ENCODE peak calls at places on chromosomes 12 and 14, in seven cellular contexts. One of them, this sample, is unnamed.

GRCh38 chr12:126617312-126617711 is 1552.1 kb downstream of the AACS start:
- DNase-seq in right lobe of liver: no peak
- DNase-seq in coronary artery: no peak
- DNase-seq in K562: peak; percentile 8
- DNase-seq in adrenal gland: peak; percentile 55
- DNase-seq in stomach: no peak
- DNase-seq in left lung: no peak
- DNase-seq in this sample: no peak

GRCh38 chr12:124734224-124734788 is 129.4 kb downstream of the SCARB1 start:
- DNase-seq in coronary artery: no peak
- DNase-seq in adrenal gland: peak; percentile 61
- DNase-seq in K562: peak; percentile 65
- DNase-seq in left lung: peak; percentile 90
- DNase-seq in stomach: no peak
- DNase-seq in right lobe of liver: peak; percentile 65
- DNase-seq in this sample: no peak

GRCh38 chr12:98402081-98402480 is 113.3 kb upstream of the TMPO start:
- DNase-seq in adrenal gland: no peak
- DNase-seq in K562: no peak
- DNase-seq in coronary artery: no peak
- DNase-seq in stomach: no peak
- DNase-seq in left lung: no peak
- DNase-seq in right lobe of liver: no peak
- DNase-seq in this sample: no peak

GRCh38 chr14:91284146-91284790 is 39.8 kb upstream of the GPR68 start:
- DNase-seq in stomach: no peak
- DNase-seq in left lung: no peak
- DNase-seq in right lobe of liver: no peak
- DNase-seq in adrenal gland: no peak
- DNase-seq in coronary artery: no peak
- DNase-seq in K562: no peak
- DNase-seq in this sample: no peak

GRCh38 chr14:21428930-21429329 is 27.0 kb downstream of the CHD8 start:
- DNase-seq in coronary artery: no peak
- DNase-seq in stomach: peak; percentile 76
- DNase-seq in left lung: no peak
- DNase-seq in K562: no peak
- DNase-seq in right lobe of liver: no peak
- DNase-seq in adrenal gland: peak; percentile 77
- DNase-seq in this sample: no peak

GRCh38 chr12:65014504-65015271 is 106.4 kb downstream of the WIF1 start:
- DNase-seq in stomach: no peak
- DNase-seq in K562: no peak
- DNase-seq in coronary artery: no peak
- DNase-seq in adrenal gland: no peak
- DNase-seq in left lung: no peak
- DNase-seq in right lobe of liver: no peak
- DNase-seq in this sample: no peak

GRCh38 chr12:68863109-68863770 is 55.3 kb downstream of the MDM2 start:
- DNase-seq in adrenal gland: no peak
- DNase-seq in coronary artery: no peak
- DNase-seq in right lobe of liver: no peak
- DNase-seq in left lung: no peak
- DNase-seq in K562: no peak
- DNase-seq in stomach: no peak
- DNase-seq in this sample: no peak

GRCh38 chr12:62520361-62520760 is 53.7 kb downstream of the MON2 start:
- DNase-seq in adrenal gland: no peak
- DNase-seq in left lung: no peak
- DNase-seq in coronary artery: no peak
- DNase-seq in K562: no peak
- DNase-seq in right lobe of liver: no peak
- DNase-seq in stomach: no peak
- DNase-seq in this sample: no peak

GRCh38 chr14:28911521-28911920 is 144.9 kb downstream of the FOXG1 start:
- DNase-seq in right lobe of liver: no peak
- DNase-seq in K562: no peak
- DNase-seq in left lung: no peak
- DNase-seq in coronary artery: no peak
- DNase-seq in adrenal gland: no peak
- DNase-seq in stomach: no peak
- DNase-seq in this sample: no peak

GRCh38 chr14:75794615-75795038 is 133.6 kb downstream of the TTLL5 start:
- DNase-seq in adrenal gland: no peak
- DNase-seq in right lobe of liver: no peak
- DNase-seq in K562: peak; percentile 11
- DNase-seq in stomach: no peak
- DNase-seq in left lung: no peak
- DNase-seq in coronary artery: no peak
- DNase-seq in this sample: no peak

GRCh38 chr12:12612403-12612802 is 727 bp downstream of the CREBL2 start:
- DNase-seq in K562: peak; percentile 40
- DNase-seq in left lung: no peak
- DNase-seq in stomach: no peak
- DNase-seq in coronary artery: no peak
- DNase-seq in adrenal gland: no peak
- DNase-seq in right lobe of liver: no peak
- DNase-seq in this sample: no peak

GRCh38 chr14:104865631-104866441 is 768 bp downstream of the CEP170B start:
- DNase-seq in K562: peak; percentile 75
- DNase-seq in stomach: peak; percentile 78
- DNase-seq in left lung: peak; percentile 90
- DNase-seq in adrenal gland: peak; percentile 73
- DNase-seq in right lobe of liver: peak; percentile 60
- DNase-seq in coronary artery: peak; percentile 84
- DNase-seq in this sample: no peak

GRCh38 chr12:89181271-89181920 is 170.9 kb downstream of the DUSP6 start:
- DNase-seq in adrenal gland: no peak
- DNase-seq in coronary artery: no peak
- DNase-seq in right lobe of liver: no peak
- DNase-seq in stomach: no peak
- DNase-seq in left lung: no peak
- DNase-seq in K562: peak; percentile 11
- DNase-seq in this sample: no peak

GRCh38 chr12:84038241-84038640 is 874.4 kb downstream of the SLC6A15 start:
- DNase-seq in K562: no peak
- DNase-seq in right lobe of liver: no peak
- DNase-seq in adrenal gland: no peak
- DNase-seq in coronary artery: no peak
- DNase-seq in left lung: no peak
- DNase-seq in stomach: no peak
- DNase-seq in this sample: no peak

GRCh38 chr14:104240426-104241157 is 102.2 kb downstream of the KIF26A start:
- DNase-seq in left lung: peak; percentile 43
- DNase-seq in coronary artery: peak; percentile 38
- DNase-seq in K562: no peak
- DNase-seq in stomach: peak; percentile 21
- DNase-seq in right lobe of liver: no peak
- DNase-seq in adrenal gland: peak; percentile 12
- DNase-seq in this sample: no peak

GRCh38 chr14:57247283-57247682 is 21.4 kb downstream of the EXOC5 start:
- DNase-seq in stomach: no peak
- DNase-seq in adrenal gland: no peak
- DNase-seq in left lung: no peak
- DNase-seq in coronary artery: no peak
- DNase-seq in K562: no peak
- DNase-seq in right lobe of liver: no peak
- DNase-seq in this sample: no peak

DNA sequence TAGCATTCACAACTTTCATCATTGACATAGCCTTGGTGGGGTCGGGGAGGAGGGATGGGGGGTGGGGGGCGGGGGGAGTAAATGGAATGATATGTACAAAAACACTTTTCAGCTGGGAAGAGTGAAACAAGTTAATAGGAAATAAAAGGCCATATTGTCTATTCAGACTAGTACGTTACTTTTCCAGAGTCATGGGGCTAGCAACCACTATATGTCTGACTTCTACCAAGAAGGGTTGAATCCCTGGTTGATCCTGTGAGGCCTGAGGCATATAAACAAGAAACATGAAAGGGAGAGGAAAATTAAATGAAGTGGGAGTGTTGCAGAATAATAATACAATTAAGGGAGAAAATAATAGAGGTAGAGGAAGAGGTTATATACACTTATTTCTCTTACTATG is 225.5 kb downstream of the ERC1 start:
- DNase-seq in adrenal gland: no peak
- DNase-seq in coronary artery: no peak
- DNase-seq in left lung: no peak
- DNase-seq in stomach: no peak
- DNase-seq in right lobe of liver: no peak
- DNase-seq in K562: no peak
- DNase-seq in this sample: no peak
- H3K27ac ChIP-seq in adrenal gland: peak overlapping the region; percentile 45
- H3K27ac ChIP-seq in coronary artery: no peak overlapping the region
- H3K27ac ChIP-seq in left lung: peak overlapping the region; percentile 9
- H3K27ac ChIP-seq in stomach: peak overlapping the region; percentile 70
- H3K27ac ChIP-seq in right lobe of liver: no peak overlapping the region
- H3K27ac ChIP-seq in K562: no peak overlapping the region
- H3K27ac ChIP-seq in this sample: no peak overlapping the region

GRCh38 chr12:26701604-26702215 is 131.3 kb downstream of the ITPR2 start:
- DNase-seq in left lung: no peak
- DNase-seq in K562: peak; percentile 52
- DNase-seq in adrenal gland: no peak
- DNase-seq in coronary artery: no peak
- DNase-seq in stomach: no peak
- DNase-seq in right lobe of liver: no peak
- DNase-seq in this sample: no peak
- H3K27ac ChIP-seq in left lung: no peak overlapping the region
- H3K27ac ChIP-seq in K562: no peak overlapping the region
- H3K27ac ChIP-seq in adrenal gland: no peak overlapping the region
- H3K27ac ChIP-seq in coronary artery: no peak overlapping the region
- H3K27ac ChIP-seq in stomach: no peak overlapping the region
- H3K27ac ChIP-seq in right lobe of liver: no peak overlapping the region
- H3K27ac ChIP-seq in this sample: no peak overlapping the region

GRCh38 chr14:70663707-70664179 is 22.0 kb downstream of the TTC9 start:
- DNase-seq in K562: no peak
- DNase-seq in coronary artery: no peak
- DNase-seq in left lung: no peak
- DNase-seq in adrenal gland: peak; percentile 43
- DNase-seq in stomach: no peak
- DNase-seq in right lobe of liver: no peak
- DNase-seq in this sample: no peak
- H3K27ac ChIP-seq in K562: no peak overlapping the region
- H3K27ac ChIP-seq in coronary artery: no peak overlapping the region
- H3K27ac ChIP-seq in left lung: no peak overlapping the region
- H3K27ac ChIP-seq in adrenal gland: no peak overlapping the region
- H3K27ac ChIP-seq in stomach: no peak overlapping the region
- H3K27ac ChIP-seq in right lobe of liver: peak overlapping the region; percentile 69
- H3K27ac ChIP-seq in this sample: no peak overlapping the region

DNA sequence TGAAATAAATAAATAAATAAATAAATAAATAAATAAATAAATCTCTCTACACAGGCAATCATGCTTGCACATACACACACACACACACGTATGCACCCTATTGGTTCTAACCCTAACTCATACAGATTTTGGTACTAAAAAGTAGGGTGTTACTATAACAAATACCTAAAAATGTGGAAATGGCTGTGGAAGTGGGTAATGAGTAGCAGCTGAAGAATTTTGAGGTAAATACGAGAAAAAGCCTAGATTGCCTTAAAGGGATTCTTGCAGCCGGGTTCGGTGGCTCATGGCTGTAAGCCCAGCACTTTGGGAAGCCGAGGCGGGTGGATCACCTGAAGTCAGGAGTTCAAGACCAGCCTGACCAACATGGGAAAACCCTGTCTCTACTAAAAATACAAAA is 15.7 kb upstream of the SLC2A3 start:
- DNase-seq in coronary artery: no peak
- DNase-seq in K562: no peak
- DNase-seq in adrenal gland: no peak
- DNase-seq in right lobe of liver: no peak
- DNase-seq in left lung: no peak
- DNase-seq in stomach: no peak
- DNase-seq in this sample: no peak
- H3K27ac ChIP-seq in coronary artery: no peak overlapping the region
- H3K27ac ChIP-seq in K562: no peak overlapping the region
- H3K27ac ChIP-seq in adrenal gland: no peak overlapping the region
- H3K27ac ChIP-seq in right lobe of liver: no peak overlapping the region
- H3K27ac ChIP-seq in left lung: no peak overlapping the region
- H3K27ac ChIP-seq in stomach: no peak overlapping the region
- H3K27ac ChIP-seq in this sample: no peak overlapping the region

GRCh38 chr12:118190266-118190665 is 54.3 kb downstream of the PEBP1 start:
- DNase-seq in right lobe of liver: no peak
- DNase-seq in coronary artery: no peak
- DNase-seq in left lung: no peak
- DNase-seq in stomach: no peak
- DNase-seq in adrenal gland: no peak
- DNase-seq in K562: no peak
- DNase-seq in this sample: no peak

GRCh38 chr12:118189761-118190181 is 53.8 kb downstream of the PEBP1 start:
- DNase-seq in left lung: no peak
- DNase-seq in adrenal gland: peak; percentile 30
- DNase-seq in stomach: no peak
- DNase-seq in coronary artery: no peak
- DNase-seq in right lobe of liver: no peak
- DNase-seq in K562: no peak
- DNase-seq in this sample: no peak

GRCh38 chr12:118185602-118186397 is 49.9 kb downstream of the PEBP1 start:
- DNase-seq in K562: no peak
- DNase-seq in stomach: no peak
- DNase-seq in coronary artery: no peak
- DNase-seq in right lobe of liver: no peak
- DNase-seq in adrenal gland: no peak
- DNase-seq in left lung: no peak
- DNase-seq in this sample: no peak

GRCh38 chr12:118187746-118188390 is 51.9 kb downstream of the PEBP1 start:
- DNase-seq in stomach: no peak
- DNase-seq in coronary artery: no peak
- DNase-seq in right lobe of liver: no peak
- DNase-seq in adrenal gland: no peak
- DNase-seq in left lung: no peak
- DNase-seq in K562: peak; percentile 27
- DNase-seq in this sample: no peak

DNA sequence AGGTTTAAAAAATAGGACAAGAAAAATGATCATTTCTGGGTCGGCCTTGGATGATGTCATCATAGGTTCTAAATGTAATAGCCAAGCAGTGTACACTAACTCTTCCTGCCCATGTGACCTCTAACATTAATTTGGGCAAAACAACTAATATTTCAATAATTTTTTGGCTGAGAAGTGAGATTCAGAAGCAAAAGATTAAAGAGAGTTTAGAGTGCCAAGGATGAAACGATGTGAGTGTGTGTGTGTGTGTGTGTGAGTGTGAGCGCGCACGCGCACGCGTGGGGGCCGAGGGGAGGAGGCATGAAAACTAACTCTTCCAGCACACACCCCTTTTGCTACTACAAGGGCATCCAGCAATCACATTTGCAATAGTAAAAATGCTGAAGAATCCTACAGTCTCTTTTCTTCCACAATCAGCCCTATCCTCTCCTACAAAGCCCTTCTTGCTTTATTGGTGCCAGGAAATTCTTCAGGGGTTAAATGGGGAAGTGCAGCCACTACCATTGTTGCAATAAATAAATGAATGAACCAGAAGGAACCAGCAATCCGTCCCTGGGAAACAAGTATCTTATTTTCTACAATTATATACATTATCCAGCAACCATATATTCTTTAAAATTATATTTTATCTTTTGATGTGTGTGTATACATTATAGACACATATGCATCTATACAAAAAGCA is 52.9 kb downstream of the PEBP1 start:
- DNase-seq in coronary artery: no peak
- DNase-seq in K562: no peak
- DNase-seq in left lung: no peak
- DNase-seq in adrenal gland: peak; percentile 59
- DNase-seq in right lobe of liver: no peak
- DNase-seq in stomach: no peak
- DNase-seq in this sample: no peak
- H3K27ac ChIP-seq in coronary artery: peak overlapping the region; percentile 17
- H3K27ac ChIP-seq in K562: no peak overlapping the region
- H3K27ac ChIP-seq in left lung: peak overlapping the region; percentile 41
- H3K27ac ChIP-seq in adrenal gland: peak overlapping the region; percentile 73
- H3K27ac ChIP-seq in right lobe of liver: no peak overlapping the region
- H3K27ac ChIP-seq in stomach: peak overlapping the region; percentile 59
- H3K27ac ChIP-seq in this sample: no peak overlapping the region